ENCODE peak calls at places on chromosomes 13 and 19, in ten cellular contexts. One of them, this sample, is unnamed.

GRCh38 chr13:48739346-48740037 is 85.8 kb downstream of the CYSLTR2 start:
- DNase-seq in RWPE1: no peak
- DNase-seq in fibroblast of mammary gland: peak; percentile 11
- DNase-seq in GM06990: no peak
- DNase-seq in esophagus squamous epithelium: no peak
- DNase-seq in activated T-helper 9 cell treated with anti-CD3 and anti-CD28 coated beads, Interleukin-2, amount 50 U/mL, for 16 hours: no peak
- DNase-seq in PC-3: no peak
- DNase-seq in choroid plexus epithelial cell: peak; percentile 65
- DNase-seq in T-helper 17 cell: no peak
- DNase-seq in CD4-positive, CD25-positive, alpha-beta regulatory T cell: no peak
- DNase-seq in this sample: no peak

GRCh38 chr13:75796825-75797224 is 160.7 kb downstream of the LMO7 start:
- DNase-seq in RWPE1: no peak
- DNase-seq in fibroblast of mammary gland: no peak
- DNase-seq in GM06990: no peak
- DNase-seq in esophagus squamous epithelium: no peak
- DNase-seq in activated T-helper 9 cell treated with anti-CD3 and anti-CD28 coated beads, Interleukin-2, amount 50 U/mL, for 16 hours: no peak
- DNase-seq in PC-3: peak; percentile 89
- DNase-seq in choroid plexus epithelial cell: no peak
- DNase-seq in T-helper 17 cell: no peak
- DNase-seq in CD4-positive, CD25-positive, alpha-beta regulatory T cell: no peak
- DNase-seq in this sample: no peak

GRCh38 chr13:31765441-31765840 is 26.1 kb downstream of the RXFP2 start:
- DNase-seq in RWPE1: no peak
- DNase-seq in fibroblast of mammary gland: peak; percentile 92
- DNase-seq in GM06990: no peak
- DNase-seq in esophagus squamous epithelium: no peak
- DNase-seq in activated T-helper 9 cell treated with anti-CD3 and anti-CD28 coated beads, Interleukin-2, amount 50 U/mL, for 16 hours: no peak
- DNase-seq in PC-3: no peak
- DNase-seq in choroid plexus epithelial cell: peak; percentile 65
- DNase-seq in T-helper 17 cell: no peak
- DNase-seq in CD4-positive, CD25-positive, alpha-beta regulatory T cell: no peak
- DNase-seq in this sample: no peak

GRCh38 chr13:51764184-51765141 is 39.5 kb downstream of the DHRS12 start:
- DNase-seq in RWPE1: no peak
- DNase-seq in fibroblast of mammary gland: peak; percentile 92
- DNase-seq in GM06990: peak; percentile 73
- DNase-seq in esophagus squamous epithelium: peak; percentile 10
- DNase-seq in activated T-helper 9 cell treated with anti-CD3 and anti-CD28 coated beads, Interleukin-2, amount 50 U/mL, for 16 hours: peak; percentile 60
- DNase-seq in PC-3: peak; percentile 51
- DNase-seq in choroid plexus epithelial cell: peak; percentile 81
- DNase-seq in T-helper 17 cell: peak; percentile 49
- DNase-seq in CD4-positive, CD25-positive, alpha-beta regulatory T cell: peak; percentile 42
- DNase-seq in this sample: peak; percentile 68

GRCh38 chr13:52695856-52696255 is 43.2 kb downstream of the SUGT1 start:
- DNase-seq in RWPE1: no peak
- DNase-seq in fibroblast of mammary gland: peak; percentile 84
- DNase-seq in GM06990: peak; percentile 18
- DNase-seq in esophagus squamous epithelium: no peak
- DNase-seq in activated T-helper 9 cell treated with anti-CD3 and anti-CD28 coated beads, Interleukin-2, amount 50 U/mL, for 16 hours: no peak
- DNase-seq in PC-3: peak; percentile 19
- DNase-seq in choroid plexus epithelial cell: peak; percentile 75
- DNase-seq in T-helper 17 cell: no peak
- DNase-seq in CD4-positive, CD25-positive, alpha-beta regulatory T cell: no peak
- DNase-seq in this sample: no peak

GRCh38 chr13:110634558-110634957 is 19.2 kb downstream of the NAXD start:
- DNase-seq in RWPE1: no peak
- DNase-seq in fibroblast of mammary gland: peak; percentile 93
- DNase-seq in GM06990: no peak
- DNase-seq in esophagus squamous epithelium: no peak
- DNase-seq in activated T-helper 9 cell treated with anti-CD3 and anti-CD28 coated beads, Interleukin-2, amount 50 U/mL, for 16 hours: no peak
- DNase-seq in PC-3: peak; percentile 25
- DNase-seq in choroid plexus epithelial cell: peak; percentile 97
- DNase-seq in T-helper 17 cell: no peak
- DNase-seq in CD4-positive, CD25-positive, alpha-beta regulatory T cell: no peak
- DNase-seq in this sample: no peak

GRCh38 chr19:12272980-12273901 is 21.4 kb downstream of the ZNF44 start:
- DNase-seq in RWPE1: no peak
- DNase-seq in fibroblast of mammary gland: peak; percentile 6
- DNase-seq in GM06990: no peak
- DNase-seq in esophagus squamous epithelium: no peak
- DNase-seq in activated T-helper 9 cell treated with anti-CD3 and anti-CD28 coated beads, Interleukin-2, amount 50 U/mL, for 16 hours: no peak
- DNase-seq in PC-3: no peak
- DNase-seq in choroid plexus epithelial cell: no peak
- DNase-seq in T-helper 17 cell: no peak
- DNase-seq in CD4-positive, CD25-positive, alpha-beta regulatory T cell: no peak
- DNase-seq in this sample: no peak

GRCh38 chr13:75785130-75785529 is 149.0 kb downstream of the LMO7 start:
- DNase-seq in RWPE1: no peak
- DNase-seq in fibroblast of mammary gland: peak; percentile 71
- DNase-seq in GM06990: no peak
- DNase-seq in esophagus squamous epithelium: no peak
- DNase-seq in activated T-helper 9 cell treated with anti-CD3 and anti-CD28 coated beads, Interleukin-2, amount 50 U/mL, for 16 hours: no peak
- DNase-seq in PC-3: no peak
- DNase-seq in choroid plexus epithelial cell: peak; percentile 50
- DNase-seq in T-helper 17 cell: no peak
- DNase-seq in CD4-positive, CD25-positive, alpha-beta regulatory T cell: no peak
- DNase-seq in this sample: no peak

GRCh38 chr13:94620286-94620896 is 18.7 kb downstream of the GPR180 start:
- DNase-seq in RWPE1: peak; percentile 41
- DNase-seq in fibroblast of mammary gland: peak; percentile 40
- DNase-seq in GM06990: no peak
- DNase-seq in esophagus squamous epithelium: no peak
- DNase-seq in activated T-helper 9 cell treated with anti-CD3 and anti-CD28 coated beads, Interleukin-2, amount 50 U/mL, for 16 hours: no peak
- DNase-seq in PC-3: peak; percentile 61
- DNase-seq in choroid plexus epithelial cell: peak; percentile 72
- DNase-seq in T-helper 17 cell: no peak
- DNase-seq in CD4-positive, CD25-positive, alpha-beta regulatory T cell: no peak
- DNase-seq in this sample: peak; percentile 50

GRCh38 chr19:55368701-55369563 is 1.3 kb downstream of the IL11 start:
- DNase-seq in RWPE1: peak; percentile 71
- DNase-seq in fibroblast of mammary gland: peak; percentile 33
- DNase-seq in GM06990: no peak
- DNase-seq in esophagus squamous epithelium: no peak
- DNase-seq in activated T-helper 9 cell treated with anti-CD3 and anti-CD28 coated beads, Interleukin-2, amount 50 U/mL, for 16 hours: peak; percentile 24
- DNase-seq in PC-3: peak; percentile 67
- DNase-seq in choroid plexus epithelial cell: no peak
- DNase-seq in T-helper 17 cell: no peak
- DNase-seq in CD4-positive, CD25-positive, alpha-beta regulatory T cell: no peak
- DNase-seq in this sample: no peak

GRCh38 chr13:43303040-43303729 is 279.8 kb downstream of the DNAJC15 start:
- DNase-seq in RWPE1: peak; percentile 6
- DNase-seq in fibroblast of mammary gland: peak; percentile 61
- DNase-seq in GM06990: no peak
- DNase-seq in esophagus squamous epithelium: no peak
- DNase-seq in activated T-helper 9 cell treated with anti-CD3 and anti-CD28 coated beads, Interleukin-2, amount 50 U/mL, for 16 hours: no peak
- DNase-seq in PC-3: peak; percentile 50
- DNase-seq in choroid plexus epithelial cell: peak; percentile 74
- DNase-seq in T-helper 17 cell: no peak
- DNase-seq in CD4-positive, CD25-positive, alpha-beta regulatory T cell: no peak
- DNase-seq in this sample: peak; percentile 54

GRCh38 chr19:10871711-10872550 is 578 bp downstream of the CARM1 start:
- DNase-seq in RWPE1: no peak
- DNase-seq in fibroblast of mammary gland: no peak
- DNase-seq in GM06990: peak; percentile 61
- DNase-seq in esophagus squamous epithelium: no peak
- DNase-seq in activated T-helper 9 cell treated with anti-CD3 and anti-CD28 coated beads, Interleukin-2, amount 50 U/mL, for 16 hours: peak; percentile 25
- DNase-seq in PC-3: peak; percentile 19
- DNase-seq in choroid plexus epithelial cell: no peak
- DNase-seq in T-helper 17 cell: no peak
- DNase-seq in CD4-positive, CD25-positive, alpha-beta regulatory T cell: no peak
- DNase-seq in this sample: peak; percentile 29

GRCh38 chr19:43462887-43463380 is 2.5 kb downstream of the LYPD3 start:
- DNase-seq in RWPE1: no peak
- DNase-seq in fibroblast of mammary gland: no peak
- DNase-seq in GM06990: no peak
- DNase-seq in esophagus squamous epithelium: no peak
- DNase-seq in activated T-helper 9 cell treated with anti-CD3 and anti-CD28 coated beads, Interleukin-2, amount 50 U/mL, for 16 hours: no peak
- DNase-seq in PC-3: no peak
- DNase-seq in choroid plexus epithelial cell: no peak
- DNase-seq in T-helper 17 cell: no peak
- DNase-seq in CD4-positive, CD25-positive, alpha-beta regulatory T cell: no peak
- DNase-seq in this sample: no peak

GRCh38 chr19:4399871-4400768 is at the start of gene SH3GL1:
- DNase-seq in RWPE1: peak; percentile 87
- DNase-seq in fibroblast of mammary gland: peak; percentile 90
- DNase-seq in GM06990: peak; percentile 91
- DNase-seq in esophagus squamous epithelium: peak; percentile 73
- DNase-seq in activated T-helper 9 cell treated with anti-CD3 and anti-CD28 coated beads, Interleukin-2, amount 50 U/mL, for 16 hours: peak; percentile 88
- DNase-seq in PC-3: peak; percentile 80
- DNase-seq in choroid plexus epithelial cell: peak; percentile 94
- DNase-seq in T-helper 17 cell: peak; percentile 90
- DNase-seq in CD4-positive, CD25-positive, alpha-beta regulatory T cell: peak; percentile 85
- DNase-seq in this sample: peak; percentile 95

GRCh38 chr13:46146898-46147297 is 35.1 kb downstream of the LCP1 start:
- DNase-seq in RWPE1: peak; percentile 27
- DNase-seq in fibroblast of mammary gland: peak; percentile 18
- DNase-seq in GM06990: no peak
- DNase-seq in esophagus squamous epithelium: no peak
- DNase-seq in activated T-helper 9 cell treated with anti-CD3 and anti-CD28 coated beads, Interleukin-2, amount 50 U/mL, for 16 hours: no peak
- DNase-seq in PC-3: no peak
- DNase-seq in choroid plexus epithelial cell: peak; percentile 53
- DNase-seq in T-helper 17 cell: no peak
- DNase-seq in CD4-positive, CD25-positive, alpha-beta regulatory T cell: no peak
- DNase-seq in this sample: no peak